ENCODE peak calls at places on chromosomes 12 and 14, in six cellular contexts. G is GM13977, I is hypothalamus, P is GM10248, E is iris pigment epithelial cell, M is lower leg skin. W is an unnamed sample.

GRCh38 chr12:116794725-116795124 is 56.6 kb downstream of the RNFT2 start:
- DNase-seq in G (no peak), I (no peak), P (no peak), E (no peak), M (no peak), W (no peak)

GRCh38 chr14:78637903-78638302 is 467.7 kb downstream of the NRXN3 start:
- DNase-seq in G (no peak), I (no peak), P (no peak), E (no peak), M (no peak), W (no peak)

GRCh38 chr14:105602799-105603763 is 76.7 kb downstream of the TMEM121 start:
- DNase-seq in G (no peak), I (no peak), P (no peak), E (no peak), M (no peak), W (no peak)

GRCh38 chr12:18752280-18752920 is 14.5 kb downstream of the CAPZA3 start:
- DNase-seq in G (no peak), I (no peak), P (no peak), E (peak; percentile 78), M (no peak), W (no peak)

GRCh38 chr14:75934998-75935628 is 46.7 kb downstream of the TGFB3 start:
- DNase-seq in G (no peak), I (no peak), P (no peak), E (no peak), M (no peak), W (no peak)

GRCh38 chr12:49018282-49019119 is at the start of gene PRKAG1:
- DNase-seq in G (peak; percentile 98), I (peak; percentile 92), P (peak; percentile 99), E (peak; percentile 98), M (peak; percentile 95), W (peak; percentile 99)

GRCh38 chr12:53575502-53576264 is 50.5 kb downstream of the ATF7 start:
- DNase-seq in G (no peak), I (no peak), P (no peak), E (peak; percentile 84), M (no peak), W (no peak)

GRCh38 chr14:89131004-89131750 is 285.9 kb downstream of the FOXN3 start:
- DNase-seq in G (no peak), I (no peak), P (no peak), E (no peak), M (no peak), W (no peak)

GRCh38 chr12:39441963-39442894 is 691 bp downstream of the KIF21A start:
- DNase-seq in G (peak; percentile 50), I (peak; percentile 50), P (peak; percentile 54), E (peak; percentile 33), M (peak; percentile 25), W (peak; percentile 55)

GRCh38 chr14:71856199-71856919 is 75.9 kb upstream of the RGS6 start:
- DNase-seq in G (no peak), I (no peak), P (no peak), E (no peak), M (no peak), W (no peak)

GRCh38 chr14:74085047-74085637 is 386 bp downstream of the LIN52 start:
- DNase-seq in G (peak; percentile 26), I (no peak), P (peak; percentile 12), E (peak; percentile 77), M (peak; percentile 15), W (no peak)

GRCh38 chr12:13178568-13179158 is 17.9 kb upstream of the EMP1 start:
- DNase-seq in G (no peak), I (no peak), P (no peak), E (no peak), M (no peak), W (no peak)

GRCh38 chr12:118409834-118410233 is 33.5 kb downstream of the SUDS3 start:
- DNase-seq in G (no peak), I (no peak), P (no peak), E (no peak), M (no peak), W (no peak)

W was measured in B cell.